ENCODE peak calls at places on chromosomes 1 and 21, in seven cellular contexts. M is fibroblast of pulmonary artery, G is astrocyte of the spinal cord, A is mucosa of descending colon, Q is spleen, J is cardiac fibroblast, Y is HFF-Myc. L is an unnamed sample.

GRCh38 chr1:174877208-174877673 is 122.5 kb upstream of the CACYBP start:
- DNase-seq in G (no peak), M (no peak), J (no peak), Y (no peak), Q (no peak), A (peak; percentile 51), L (no peak)

GRCh38 chr1:236762410-236762809 is 32.7 kb upstream of the MTR start:
- DNase-seq in A (no peak), Y (no peak), G (no peak), J (no peak), Q (no peak), M (no peak), L (no peak)

GRCh38 chr1:153141377-153141776 is 9.3 kb downstream of the SPRR2G start:
- DNase-seq in Y (no peak), A (no peak), Q (no peak), G (no peak), J (no peak), M (no peak), L (no peak)

GRCh38 chr1:228174482-228175315 is 9.1 kb downstream of the IBA57 start:
- DNase-seq in J (peak; percentile 22), Q (peak; percentile 84), G (no peak), M (no peak), A (no peak), Y (no peak), L (no peak)

GRCh38 chr1:63269571-63269970 is 52.8 kb upstream of the FOXD3 start:
- DNase-seq in Y (no peak), M (no peak), J (no peak), G (no peak), A (no peak), Q (no peak), L (no peak)

GRCh38 chr1:145710291-145711027 is 3.3 kb upstream of the PDZK1 start:
- DNase-seq in J (no peak), Q (no peak), Y (no peak), M (no peak), A (no peak), G (no peak), L (no peak)

GRCh38 chr1:61967750-61968149 is 225.5 kb downstream of the PATJ start:
- DNase-seq in Q (no peak), J (no peak), G (no peak), M (no peak), Y (no peak), A (no peak), L (no peak)

GRCh38 chr21:37587635-37588177 is 221.1 kb downstream of the DYRK1A start:
- DNase-seq in M (no peak), Q (no peak), G (no peak), J (no peak), Y (no peak), A (no peak), L (no peak)

GRCh38 chr1:156476501-156477298 is 23.9 kb downstream of the MEF2D start:
- DNase-seq in G (peak; percentile 79), Q (no peak), A (no peak), Y (no peak), J (peak; percentile 67), M (peak; percentile 69), L (no peak)

GRCh38 chr1:47568763-47569162 is 130.9 kb downstream of the FOXD2 start:
- DNase-seq in A (no peak), G (no peak), Y (no peak), M (no peak), Q (peak; percentile 56), J (no peak), L (no peak)

GRCh38 chr1:11735854-11736745 is at the start of gene AGTRAP:
- DNase-seq in Y (peak; percentile 70), M (peak; percentile 94), Q (peak; percentile 99), A (peak; percentile 95), J (peak; percentile 95), G (peak; percentile 91), L (peak; percentile 43)
- TF ChIP-seq CTCF in Y (no peak), M (no peak), Q (no peak), A (no peak), J (no peak), G (peak; percentile 14), L (peak; percentile 2)

GRCh38 chr1:43947061-43947889 is 525 bp downstream of the IPO13 start:
- DNase-seq in A (peak; percentile 61), Q (peak; percentile 87), M (no peak), J (no peak), Y (no peak), G (no peak), L (no peak)

GRCh38 chr1:43947890-43948437 is 1.2 kb downstream of the IPO13 start:
- DNase-seq in J (no peak), G (no peak), Q (no peak), A (no peak), Y (no peak), M (no peak), L (no peak)

GRCh38 chr1:43951021-43951985 is 4.6 kb downstream of the IPO13 start:
- DNase-seq in J (no peak), Y (no peak), A (no peak), Q (no peak), M (no peak), G (no peak), L (no peak)

GRCh38 chr1:43952731-43953350 is 6.1 kb downstream of the IPO13 start:
- DNase-seq in G (no peak), Q (no peak), J (no peak), Y (no peak), A (no peak), M (no peak), L (no peak)

DNA sequence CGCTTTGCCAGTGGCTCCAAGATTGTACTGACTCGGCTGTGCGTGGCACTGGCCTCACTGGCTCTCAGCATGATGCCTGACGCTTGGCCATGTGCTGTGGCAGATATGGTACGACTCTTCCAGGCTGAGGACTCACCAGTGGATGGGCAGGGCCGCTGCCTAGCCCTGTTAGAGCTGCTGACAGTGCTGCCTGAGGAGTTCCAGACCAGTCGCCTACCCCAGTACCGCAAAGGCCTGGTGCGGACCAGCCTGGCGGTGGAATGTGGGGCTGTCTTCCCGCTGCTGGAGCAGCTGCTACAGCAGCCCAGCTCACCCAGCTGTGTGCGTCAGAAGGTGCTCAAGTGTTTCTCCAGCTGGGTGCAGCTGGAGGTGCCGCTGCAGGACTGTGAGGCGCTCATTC is 2.9 kb downstream of the IPO13 start:
- DNase-seq in Y (no peak), A (no peak), J (no peak), G (no peak), Q (no peak), M (no peak), L (no peak)
- H3K4me3 ChIP-seq in Y (no peak overlapping the region), A (no peak overlapping the region), J (no peak overlapping the region), G (no peak overlapping the region), Q (no peak overlapping the region), M (no peak overlapping the region), L (no peak overlapping the region)

GRCh38 chr1:161747789-161748188 is 1.8 kb upstream of the DUSP12 start:
- DNase-seq in G (no peak), A (no peak), Q (no peak), J (no peak), Y (no peak), M (no peak), L (no peak)

GRCh38 chr1:161749509-161750407 is at the start of gene DUSP12:
- DNase-seq in Q (peak; percentile 97), Y (peak; percentile 82), G (peak; percentile 96), M (peak; percentile 97), J (peak; percentile 97), A (peak; percentile 92), L (peak; percentile 82)
- TF ChIP-seq CTCF in Q (no peak), Y (no peak), G (peak; percentile 26), M (peak; percentile 20), J (no peak), A (no peak), L (peak; percentile 11)

DNA sequence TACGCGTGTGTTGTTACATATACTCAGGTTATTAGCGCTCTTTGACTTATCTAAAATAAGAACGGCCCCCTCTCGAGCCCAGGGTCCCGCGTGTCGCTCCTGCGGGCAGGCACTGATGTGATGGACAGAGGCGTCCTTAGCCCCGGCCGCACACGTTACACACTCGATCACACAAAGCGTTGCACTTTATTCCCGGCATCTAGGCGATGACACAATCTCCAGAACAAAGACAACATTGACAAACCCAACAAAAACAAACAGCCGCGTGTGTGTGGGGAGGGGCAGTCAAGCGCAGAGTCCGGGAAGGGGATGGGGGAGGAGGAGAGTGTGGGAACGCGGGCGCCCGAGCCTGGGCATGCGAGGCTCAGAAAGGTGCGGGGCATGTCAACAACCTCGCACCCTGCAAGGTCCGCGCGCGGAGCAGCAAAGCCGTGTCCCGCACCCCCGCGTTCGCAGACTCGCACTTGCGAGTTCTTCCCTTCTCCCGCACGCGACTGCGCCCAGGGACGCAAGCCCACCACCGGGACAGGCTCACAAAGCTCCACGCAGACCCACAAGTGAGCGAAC is 488 bp upstream of the EFNA1 start:
- DNase-seq in Y (no peak), M (peak; percentile 89), G (peak; percentile 39), Q (peak; percentile 79), J (peak; percentile 81), A (peak; percentile 88), L (no peak)
- H3K4me3 ChIP-seq in Y (peak overlapping the region; percentile 35), M (peak overlapping the region; percentile 77), G (peak overlapping the region; percentile 45), Q (peak overlapping the region; percentile 53), J (peak overlapping the region; percentile 55), A (peak overlapping the region; percentile 63), L (peak overlapping the region; percentile 37)

GRCh38 chr1:151881479-151881878 is 27.8 kb downstream of the THEM4 start:
- DNase-seq in Q (no peak), Y (no peak), G (no peak), A (no peak), M (no peak), J (no peak), L (no peak)
- TF ChIP-seq CTCF in Q (no peak), Y (no peak), G (peak; percentile 8), A (no peak), M (no peak), J (no peak), L (no peak)

GRCh38 chr1:160827418-160827817 is 31.4 kb downstream of the LY9 start:
- DNase-seq in Y (no peak), J (peak; percentile 58), G (no peak), M (peak; percentile 42), Q (no peak), A (no peak), L (no peak)
- H3K4me3 ChIP-seq in Y (no peak overlapping the region), J (no peak overlapping the region), G (no peak overlapping the region), M (no peak overlapping the region), Q (no peak overlapping the region), A (no peak overlapping the region), L (no peak overlapping the region)

L was measured in AG09309.